ENCODE peak calls at places on chromosomes 5 and 9, in ten cellular contexts. N, R, Q, G, H, T, A, Y, M and O are unnamed samples.

GRCh38 chr5:124747770-124748686 is 1.6 kb upstream of the ZNF608 start:
- DNase-seq in N (no peak), R (no peak), Q (no peak), G (peak; percentile 53), H (no peak), T (no peak), A (no peak), Y (peak; percentile 60), M (no peak), O (no peak)

GRCh38 chr5:149227168-149227826 is 44.4 kb upstream of the AFAP1L1 start:
- DNase-seq in N (peak; percentile 87), R (no peak), Q (peak; percentile 59), G (peak; percentile 51), H (no peak), T (no peak), A (no peak), Y (no peak), M (no peak), O (peak; percentile 29)

GRCh38 chr9:98908897-98909634 is 34.6 kb upstream of the COL15A1 start:
- DNase-seq in N (peak; percentile 70), R (no peak), Q (no peak), G (peak; percentile 33), H (peak; percentile 57), T (no peak), A (no peak), Y (peak; percentile 93), M (no peak), O (peak; percentile 86)

GRCh38 chr5:10611290-10611689 is 47.4 kb downstream of the ANKRD33B start:
- DNase-seq in N (peak; percentile 78), R (no peak), Q (no peak), G (no peak), H (no peak), T (no peak), A (no peak), Y (peak; percentile 39), M (no peak), O (no peak)

GRCh38 chr9:3875371-3876132 is 349.8 kb upstream of the RFX3 start:
- DNase-seq in N (peak; percentile 97), R (no peak), Q (no peak), G (peak; percentile 78), H (peak; percentile 61), T (no peak), A (no peak), Y (peak; percentile 88), M (no peak), O (peak; percentile 96)

GRCh38 chr5:168788786-168789185 is 209.6 kb upstream of the PANK3 start:
- DNase-seq in N (no peak), R (no peak), Q (no peak), G (no peak), H (no peak), T (no peak), A (no peak), Y (no peak), M (peak; percentile 18), O (no peak)

GRCh38 chr5:126972062-126972895 is 58.1 kb downstream of the MARCHF3 start:
- DNase-seq in N (no peak), R (no peak), Q (peak; percentile 39), G (peak; percentile 62), H (no peak), T (no peak), A (no peak), Y (peak; percentile 17), M (no peak), O (no peak)

GRCh38 chr9:14362175-14362574 is 48.2 kb upstream of the NFIB start:
- DNase-seq in N (peak; percentile 49), R (no peak), Q (no peak), G (peak; percentile 59), H (no peak), T (no peak), A (no peak), Y (peak; percentile 83), M (no peak), O (no peak)

GRCh38 chr9:130682490-130683121 is 11.0 kb upstream of the EXOSC2 start:
- DNase-seq in N (peak; percentile 32), R (peak; percentile 88), Q (peak; percentile 62), G (peak; percentile 81), H (no peak), T (no peak), A (peak; percentile 92), Y (peak; percentile 75), M (peak; percentile 82), O (no peak)

GRCh38 chr5:16871746-16872339 is 64.2 kb downstream of the MYO10 start:
- DNase-seq in N (peak; percentile 81), R (no peak), Q (no peak), G (peak; percentile 61), H (peak; percentile 39), T (no peak), A (no peak), Y (peak; percentile 94), M (no peak), O (peak; percentile 75)

GRCh38 chr5:103910002-103910401 is 347.4 kb upstream of the NUDT12 start:
- DNase-seq in N (no peak), R (no peak), Q (no peak), G (no peak), H (no peak), T (no peak), A (no peak), Y (no peak), M (no peak), O (no peak)

GRCh38 chr9:126389958-126390357 is 63.3 kb downstream of the MVB12B start:
- DNase-seq in N (no peak), R (no peak), Q (no peak), G (no peak), H (no peak), T (no peak), A (no peak), Y (no peak), M (no peak), O (no peak)

GRCh38 chr9:13330396-13331004 is 51.0 kb upstream of the MPDZ start:
- DNase-seq in N (no peak), R (no peak), Q (no peak), G (peak; percentile 86), H (no peak), T (no peak), A (peak; percentile 11), Y (no peak), M (no peak), O (no peak)

GRCh38 chr5:72556351-72557146 is 49.3 kb upstream of the ZNF366 start:
- DNase-seq in N (peak; percentile 46), R (peak; percentile 77), Q (peak; percentile 43), G (peak; percentile 90), H (no peak), T (peak; percentile 82), A (peak; percentile 92), Y (peak; percentile 74), M (peak; percentile 73), O (no peak)

GRCh38 chr5:3033033-3033755 is 281.7 kb upstream of the IRX2 start:
- DNase-seq in N (no peak), R (no peak), Q (no peak), G (no peak), H (no peak), T (no peak), A (no peak), Y (no peak), M (no peak), O (no peak)

GRCh38 chr5:3036041-3036440 is 284.6 kb upstream of the IRX2 start:
- DNase-seq in N (no peak), R (no peak), Q (no peak), G (no peak), H (no peak), T (no peak), A (no peak), Y (no peak), M (no peak), O (no peak)

GRCh38 chr5:3034449-3034848 is 283.0 kb upstream of the IRX2 start:
- DNase-seq in N (no peak), R (no peak), Q (no peak), G (no peak), H (no peak), T (no peak), A (no peak), Y (no peak), M (no peak), O (no peak)

GRCh38 chr5:3035452-3035851 is 284.0 kb upstream of the IRX2 start:
- DNase-seq in N (no peak), R (no peak), Q (no peak), G (no peak), H (no peak), T (no peak), A (no peak), Y (no peak), M (no peak), O (no peak)

GRCh38 chr5:3034881-3035280 is 283.4 kb upstream of the IRX2 start:
- DNase-seq in N (no peak), R (no peak), Q (no peak), G (no peak), H (no peak), T (no peak), A (no peak), Y (no peak), M (no peak), O (no peak)
- TF ChIP-seq CTCF in N (no peak), R (no peak), Q (no peak), G (no peak), H (no peak), T (no peak), A (no peak), Y (no peak), M (no peak), O (no peak)

GRCh38 chr5:180606215-180606785 is 15.0 kb upstream of the SCGB3A1 start:
- DNase-seq in N (no peak), R (no peak), Q (no peak), G (no peak), H (no peak), T (no peak), A (no peak), Y (no peak), M (no peak), O (no peak)
- TF ChIP-seq CTCF in N (no peak), R (no peak), Q (no peak), G (no peak), H (no peak), T (no peak), A (no peak), Y (no peak), M (peak; percentile 13), O (no peak)

DNA sequence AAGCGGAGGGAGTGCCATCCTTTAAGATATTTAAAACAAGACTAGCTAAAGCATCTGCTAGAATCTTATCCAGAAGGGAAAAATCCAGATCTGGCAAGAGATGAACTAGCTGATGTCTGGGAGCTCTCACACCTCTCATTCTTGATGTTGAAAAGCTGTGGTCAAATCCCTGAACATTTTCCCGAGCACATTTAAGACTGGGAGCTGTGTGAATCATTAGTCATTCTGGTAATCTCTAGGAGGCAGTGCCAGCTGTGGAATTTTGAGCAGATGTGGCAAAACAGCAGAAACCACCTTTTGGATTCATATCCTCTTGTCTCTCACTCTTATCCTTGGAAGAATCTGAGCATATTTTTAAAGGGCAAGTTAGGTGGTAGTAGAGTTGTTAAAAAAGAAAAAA is 218.0 kb downstream of the MAN2A1 start:
- DNase-seq in N (peak; percentile 89), R (no peak), Q (no peak), G (peak; percentile 59), H (no peak), T (no peak), A (no peak), Y (peak; percentile 43), M (no peak), O (peak; percentile 69)
- TF ChIP-seq CTCF in N (no peak), R (no peak), Q (no peak), G (no peak), H (no peak), T (no peak), A (no peak), Y (no peak), M (no peak), O (no peak)

GRCh38 chr5:145101246-145101645 is 733.9 kb downstream of the PRELID2 start:
- DNase-seq in N (no peak), R (no peak), Q (peak; percentile 2), G (no peak), H (no peak), T (no peak), A (peak; percentile 44), Y (peak; percentile 2), M (no peak), O (no peak)
- TF ChIP-seq CTCF in N (peak; percentile 7), R (no peak), Q (peak; percentile 48), G (peak; percentile 34), H (peak; percentile 23), T (no peak), A (peak; percentile 70), Y (peak; percentile 49), M (peak; percentile 43), O (peak; percentile 21)